ENCODE peak calls at places on chromosomes 4 and X, in six cellular contexts. T is mucosa of descending colon; H is CD8-positive, alpha-beta T cell; O is glutamatergic neuron; D is stimulated activated naive CD8-positive, alpha-beta T cell treated with anti-CD3 and anti-CD28 coated beads, Interleukin-15, Interleukin-2, amounts not matched to agents 100 U/mL and 50 U/mL, for 24 hours; S is GM12891. X is an unnamed sample.

GRCh38 chr4:183170894-183171293 is 71.8 kb downstream of the WWC2 start:
- DNase-seq in S (no peak), H (no peak), O (no peak), T (no peak), D (no peak), X (no peak)

GRCh38 chr4:158164849-158165248 is 8.0 kb downstream of the GASK1B start:
- DNase-seq in O (no peak), D (no peak), S (no peak), H (no peak), T (no peak), X (no peak)

GRCh38 chr4:17544831-17545234 is 29.9 kb downstream of the CLRN2 start:
- DNase-seq in H (no peak), O (no peak), T (peak; percentile 25), S (no peak), D (no peak), X (no peak)

GRCh38 chr4:114886761-114887160 is 226.7 kb downstream of the NDST4 start:
- DNase-seq in S (no peak), O (no peak), T (no peak), D (no peak), H (no peak), X (no peak)

GRCh38 chrX:134026732-134027311 is 41.4 kb upstream of the GPC3 start:
- DNase-seq in H (peak; percentile 10), T (peak; percentile 75), S (no peak), O (peak; percentile 31), D (peak; percentile 10), X (peak; percentile 25)

GRCh38 chr4:87007345-87008181 is 72.8 kb downstream of the AFF1 start:
- DNase-seq in S (no peak), T (peak; percentile 74), H (peak; percentile 37), D (peak; percentile 62), O (peak; percentile 69), X (peak; percentile 69)

GRCh38 chrX:81261576-81261975 is 59.7 kb downstream of the SH3BGRL start:
- DNase-seq in O (no peak), D (no peak), S (no peak), H (no peak), T (no peak), X (no peak)

GRCh38 chrX:153642313-153642654 is 4.7 kb upstream of the DUSP9 start:
- DNase-seq in T (no peak), D (no peak), H (no peak), O (peak; percentile 43), S (no peak), X (no peak)

GRCh38 chr4:35520059-35520458 is 724.3 kb downstream of the ARAP2 start:
- DNase-seq in H (no peak), T (no peak), D (no peak), O (no peak), S (no peak), X (no peak)

GRCh38 chrX:102832661-102833060 is 104.4 kb upstream of the RAB40AL start:
- DNase-seq in O (peak; percentile 8), H (no peak), S (no peak), D (no peak), T (no peak), X (no peak)

GRCh38 chrX:18613930-18614639 is 57.8 kb downstream of the RS1 start:
- DNase-seq in T (no peak), H (no peak), D (no peak), S (no peak), O (no peak), X (no peak)

GRCh38 chrX:72545990-72546389 is 26.7 kb downstream of the HDAC8 start:
- DNase-seq in T (peak; percentile 53), S (no peak), O (no peak), D (no peak), H (no peak), X (no peak)

GRCh38 chrX:85851418-85851817 is 195.9 kb downstream of the CHM start:
- DNase-seq in T (peak; percentile 50), H (no peak), D (peak; percentile 3), S (no peak), O (peak; percentile 18), X (peak; percentile 34)

GRCh38 chrX:131675596-131676194 is 131.8 kb downstream of the OR13H1 start:
- DNase-seq in S (peak; percentile 5), O (no peak), T (no peak), D (no peak), H (no peak), X (peak; percentile 11)

GRCh38 chrX:33840176-33840575 is 291.9 kb downstream of the FAM47A start:
- DNase-seq in O (no peak), D (no peak), H (no peak), T (no peak), S (no peak), X (no peak)

GRCh38 chrX:10158279-10158939 is 1.6 kb downstream of the CLCN4 start:
- DNase-seq in S (no peak), O (peak; percentile 84), D (peak; percentile 21), H (no peak), T (no peak), X (peak; percentile 50)

GRCh38 chrX:39532761-39533160 is 565.0 kb downstream of the BCOR start:
- DNase-seq in S (no peak), H (no peak), T (no peak), D (no peak), O (no peak), X (no peak)

GRCh38 chr4:101972791-101973190 is 182.3 kb downstream of the BANK1 start:
- DNase-seq in D (no peak), O (no peak), T (no peak), S (no peak), H (no peak), X (no peak)

GRCh38 chrX:132821974-132822633 is 136.3 kb downstream of the HS6ST2 start:
- DNase-seq in S (no peak), D (no peak), H (no peak), O (no peak), T (peak; percentile 30), X (no peak)

GRCh38 chrX:84186603-84187358 is 1.2 kb downstream of the RPS6KA6 start:
- DNase-seq in T (peak; percentile 24), H (no peak), D (no peak), S (no peak), O (no peak), X (peak; percentile 6)

GRCh38 chrX:47662144-47662657 is 3.2 kb upstream of the UXT start:
- DNase-seq in T (no peak), S (no peak), O (no peak), H (no peak), D (peak; percentile 54), X (no peak)